ENCODE peak calls at places on chromosome 17, in nine cellular contexts. U is transverse colon, M is HCT116, G is body of pancreas, E is mucosa of gallbladder, N is glutamatergic neuron, B is adrenal gland, Y is hypothalamus, K is amniotic stem cell. I is an unnamed sample.

GRCh38 chr17:4751925-4752324 is 12.2 kb upstream of the CXCL16 start:
- DNase-seq in E (no peak), G (no peak), U (no peak), B (no peak), Y (no peak), M (no peak), N (no peak), K (no peak), I (no peak)

GRCh38 chr17:58205936-58206335 is 13.1 kb downstream of the MKS1 start:
- DNase-seq in E (no peak), K (no peak), U (no peak), M (no peak), B (no peak), G (no peak), N (no peak), Y (no peak), I (peak)

GRCh38 chr17:68320311-68320865 is 29.1 kb downstream of the ARSG start:
- DNase-seq in N (no peak), M (no peak), G (no peak), U (no peak), K (no peak), Y (no peak), B (no peak), E (no peak), I (no peak)

GRCh38 chr17:64707077-64707591 is 45.0 kb upstream of the SMURF2 start:
- DNase-seq in K (peak), B (peak), M (peak), U (peak), N (peak), Y (peak), G (peak), E (peak), I (peak)

GRCh38 chr17:81572499-81573030 is 20.4 kb upstream of the FAAP100 start:
- DNase-seq in M (no peak), N (no peak), U (no peak), K (no peak), Y (no peak), G (no peak), E (no peak), B (no peak), I (no peak)

GRCh38 chr17:75855310-75856061 is at the start of gene WBP2:
- DNase-seq in K (peak), B (peak), Y (peak), E (peak), G (peak), U (peak), M (peak), N (peak), I (peak)

GRCh38 chr17:52235416-52235960 is 77.0 kb upstream of the CA10 start:
- DNase-seq in B (no peak), E (no peak), Y (no peak), M (no peak), K (no peak), N (peak), G (no peak), U (no peak), I (no peak)

GRCh38 chr17:82020874-82021727 is 1.6 kb downstream of the CENPX start:
- DNase-seq in B (peak), N (peak), M (peak), Y (peak), K (no peak), U (peak), E (peak), G (peak), I (peak)

GRCh38 chr17:68973098-68973929 is 18.1 kb upstream of the ABCA8 start:
- DNase-seq in E (no peak), N (no peak), M (no peak), K (no peak), G (no peak), Y (no peak), U (no peak), B (no peak), I (no peak)

GRCh38 chr17:17609121-17609520 is 17.6 kb upstream of the PEMT start:
- DNase-seq in M (no peak), E (no peak), G (no peak), B (no peak), N (no peak), K (no peak), U (no peak), Y (no peak), I (no peak)

GRCh38 chr17:55307879-55308278 is 43.1 kb downstream of the HLF start:
- DNase-seq in U (no peak), M (no peak), Y (no peak), N (no peak), B (no peak), G (no peak), K (no peak), E (no peak), I (no peak)

GRCh38 chr17:60926466-60927183 is 249.0 kb downstream of the BCAS3 start:
- DNase-seq in Y (no peak), E (no peak), M (no peak), G (no peak), N (no peak), U (no peak), K (no peak), B (no peak), I (no peak)

GRCh38 chr17:17809527-17810373 is 27.0 kb downstream of the SREBF1 start:
- DNase-seq in G (peak), Y (no peak), K (no peak), M (no peak), U (no peak), B (peak), E (no peak), N (peak), I (peak)

GRCh38 chr17:9818760-9819159 is 3.1 kb downstream of the GSG1L2 start:
- DNase-seq in E (no peak), Y (no peak), K (no peak), N (no peak), B (no peak), G (no peak), M (no peak), U (no peak), I (no peak)

GRCh38 chr17:43556292-43556691 is 10.2 kb upstream of the ETV4 start:
- DNase-seq in Y (no peak), G (no peak), E (peak), U (peak), M (no peak), N (no peak), K (no peak), B (peak), I (no peak)

GRCh38 chr17:74305865-74306654 is 20.0 kb upstream of the KIF19 start:
- DNase-seq in M (no peak), K (no peak), B (no peak), Y (no peak), N (no peak), G (no peak), E (no peak), U (no peak), I (peak)

GRCh38 chr17:80263253-80264047 is 2.8 kb downstream of the RNF213 start:
- DNase-seq in N (peak), U (peak), G (peak), E (peak), B (peak), Y (no peak), K (no peak), M (no peak), I (peak)

GRCh38 chr17:79607941-79608728 is 2.7 kb downstream of the RBFOX3 start:
- DNase-seq in B (peak), N (peak), K (no peak), M (peak), U (peak), G (peak), Y (no peak), E (no peak), I (peak)

GRCh38 chr17:8162232-8162996 is at the start of gene VAMP2:
- DNase-seq in Y (peak), B (peak), G (peak), E (peak), M (no peak), U (peak), N (no peak), K (peak), I (peak)

GRCh38 chr17:17626151-17626805 is 34.8 kb upstream of the PEMT start:
- DNase-seq in Y (no peak), K (no peak), M (no peak), G (no peak), E (no peak), N (no peak), U (no peak), B (no peak), I (no peak)

GRCh38 chr17:76781056-76781982 is 43.4 kb downstream of the MFSD11 start:
- DNase-seq in E (no peak), M (no peak), N (no peak), B (no peak), K (no peak), G (no peak), Y (no peak), U (no peak), I (peak)

GRCh38 chr17:6986676-6987075 is 9.2 kb upstream of the ALOX12 start:
- DNase-seq in M (no peak), B (no peak), Y (no peak), U (no peak), N (no peak), G (no peak), K (no peak), E (no peak), I (no peak)

GRCh38 chr17:35073183-35073790 is 9.8 kb upstream of the RFFL start:
- DNase-seq in Y (no peak), U (no peak), G (no peak), B (no peak), K (no peak), N (no peak), M (no peak), E (no peak), I (no peak)

GRCh38 chr17:35051183-35051578 is 12.3 kb downstream of the RFFL start:
- DNase-seq in E (peak), B (peak), N (no peak), U (peak), G (no peak), K (no peak), M (no peak), Y (no peak), I (no peak)

GRCh38 chr17:22265807-22266206 is 573.5 kb downstream of the KCNJ18 start:
- DNase-seq in E (no peak), M (no peak), Y (no peak), K (no peak), B (no peak), U (no peak), G (no peak), N (no peak), I (no peak)

GRCh38 chr17:55440391-55440790 is 18.8 kb upstream of the MMD start:
- DNase-seq in U (no peak), K (no peak), G (no peak), Y (no peak), M (no peak), E (no peak), N (no peak), B (peak), I (peak)

GRCh38 chr17:80474231-80474932 is 2.0 kb downstream of the NPTX1 start:
- DNase-seq in B (peak), M (peak), N (no peak), U (no peak), Y (no peak), E (no peak), G (no peak), K (no peak), I (peak)

GRCh38 chr17:622356-622755 is 92.3 kb downstream of the VPS53 start:
- DNase-seq in E (no peak), K (no peak), U (no peak), Y (no peak), M (no peak), G (no peak), N (no peak), B (no peak), I (no peak)

GRCh38 chr17:57643062-57643461 is 102.0 kb downstream of the CCDC182 start:
- DNase-seq in B (no peak), E (no peak), M (no peak), K (no peak), N (no peak), U (no peak), Y (no peak), G (no peak), I (no peak)

GRCh38 chr17:17713839-17714238 is 32.6 kb downstream of the RAI1 start:
- DNase-seq in B (peak), N (no peak), E (peak), K (no peak), M (no peak), Y (no peak), U (no peak), G (peak), I (no peak)

GRCh38 chr17:17506893-17507464 is 10.8 kb upstream of the RASD1 start:
- DNase-seq in U (no peak), Y (no peak), B (no peak), N (peak), K (no peak), E (no peak), M (no peak), G (peak), I (no peak)

GRCh38 chr17:75428775-75429469 is 23.4 kb upstream of the GRB2 start:
- DNase-seq in N (no peak), B (no peak), M (no peak), Y (no peak), K (peak), G (no peak), E (no peak), U (no peak), I (peak)

GRCh38 chr17:43723697-43724359 is 34.8 kb downstream of the SOST start:
- DNase-seq in U (no peak), G (peak), K (peak), B (peak), M (peak), E (no peak), N (no peak), Y (no peak), I (no peak)

GRCh38 chr17:78831688-78832540 is 8.7 kb downstream of the USP36 start:
- DNase-seq in Y (no peak), U (no peak), E (no peak), G (no peak), B (no peak), K (no peak), M (no peak), N (no peak), I (no peak)

GRCh38 chr17:42553866-42554249 is 1.1 kb downstream of the HSD17B1 start:
- DNase-seq in K (no peak), U (no peak), B (peak), N (no peak), M (no peak), G (peak), Y (no peak), E (no peak), I (no peak)